ENCODE peak calls at places on chromosomes 5 and 9, in four cellular contexts. One of them, this sample, is unnamed.

GRCh38 chr5:170277953-170278352 is 19.6 kb downstream of the LCP2 start:
- DNase-seq in stomach: no peak
- DNase-seq in choroid plexus epithelial cell: no peak
- DNase-seq in brain microvascular endothelial cell: no peak
- DNase-seq in this sample: no peak

GRCh38 chr5:180645609-180646204 is 3.7 kb downstream of the FLT4 start:
- DNase-seq in stomach: no peak
- DNase-seq in choroid plexus epithelial cell: no peak
- DNase-seq in brain microvascular endothelial cell: no peak
- DNase-seq in this sample: no peak

GRCh38 chr5:27876071-27876470 is 837.7 kb upstream of the CDH9 start:
- DNase-seq in stomach: no peak
- DNase-seq in choroid plexus epithelial cell: peak; percentile 28
- DNase-seq in brain microvascular endothelial cell: no peak
- DNase-seq in this sample: peak; percentile 37

GRCh38 chr5:40616791-40617190 is 62.9 kb upstream of the PTGER4 start:
- DNase-seq in stomach: no peak
- DNase-seq in choroid plexus epithelial cell: no peak
- DNase-seq in brain microvascular endothelial cell: no peak
- DNase-seq in this sample: no peak

GRCh38 chr5:32261198-32261597 is 51.5 kb downstream of the MTMR12 start:
- DNase-seq in stomach: no peak
- DNase-seq in choroid plexus epithelial cell: peak; percentile 17
- DNase-seq in brain microvascular endothelial cell: no peak
- DNase-seq in this sample: no peak

GRCh38 chr9:97985058-97985861 is 2.1 kb downstream of the ANP32B start:
- DNase-seq in stomach: peak; percentile 32
- DNase-seq in choroid plexus epithelial cell: peak; percentile 27
- DNase-seq in brain microvascular endothelial cell: no peak
- DNase-seq in this sample: peak; percentile 23

GRCh38 chr9:124426361-124426760 is 11.1 kb upstream of the PSMB7 start:
- DNase-seq in stomach: no peak
- DNase-seq in choroid plexus epithelial cell: no peak
- DNase-seq in brain microvascular endothelial cell: no peak
- DNase-seq in this sample: no peak

GRCh38 chr5:113226337-113226736 is 208.5 kb downstream of the TSSK1B start:
- DNase-seq in stomach: no peak
- DNase-seq in choroid plexus epithelial cell: no peak
- DNase-seq in brain microvascular endothelial cell: no peak
- DNase-seq in this sample: no peak

GRCh38 chr9:112050544-112051475 is 124.3 kb downstream of the SUSD1 start:
- DNase-seq in stomach: peak; percentile 57
- DNase-seq in choroid plexus epithelial cell: peak; percentile 85
- DNase-seq in brain microvascular endothelial cell: peak; percentile 89
- DNase-seq in this sample: peak; percentile 95

GRCh38 chr9:26292943-26293342 is 599.7 kb downstream of the CAAP1 start:
- DNase-seq in stomach: no peak
- DNase-seq in choroid plexus epithelial cell: peak; percentile 31
- DNase-seq in brain microvascular endothelial cell: peak; percentile 70
- DNase-seq in this sample: peak; percentile 74

GRCh38 chr9:98899399-98900056 is 44.2 kb upstream of the COL15A1 start:
- DNase-seq in stomach: no peak
- DNase-seq in choroid plexus epithelial cell: peak; percentile 93
- DNase-seq in brain microvascular endothelial cell: peak; percentile 84
- DNase-seq in this sample: peak; percentile 79

GRCh38 chr5:14216372-14216771 is 73.2 kb downstream of the TRIO start:
- DNase-seq in stomach: no peak
- DNase-seq in choroid plexus epithelial cell: peak; percentile 57
- DNase-seq in brain microvascular endothelial cell: no peak
- DNase-seq in this sample: peak; percentile 39

GRCh38 chr5:177427211-177427822 is 841 bp downstream of the GRK6 start:
- DNase-seq in stomach: no peak
- DNase-seq in choroid plexus epithelial cell: peak; percentile 28
- DNase-seq in brain microvascular endothelial cell: no peak
- DNase-seq in this sample: no peak

GRCh38 chr5:177220576-177220975 is 82.9 kb downstream of the RAB24 start:
- DNase-seq in stomach: no peak
- DNase-seq in choroid plexus epithelial cell: no peak
- DNase-seq in brain microvascular endothelial cell: no peak
- DNase-seq in this sample: no peak

GRCh38 chr5:36535390-36535789 is 71.0 kb upstream of the SLC1A3 start:
- DNase-seq in stomach: no peak
- DNase-seq in choroid plexus epithelial cell: no peak
- DNase-seq in brain microvascular endothelial cell: no peak
- DNase-seq in this sample: no peak

GRCh38 chr9:131627326-131627845 is 82.1 kb downstream of the PRRT1B start:
- DNase-seq in stomach: no peak
- DNase-seq in choroid plexus epithelial cell: peak; percentile 66
- DNase-seq in brain microvascular endothelial cell: peak; percentile 58
- DNase-seq in this sample: peak; percentile 77

GRCh38 chr5:132301341-132302274 is 7.4 kb downstream of the SLC22A4 start:
- DNase-seq in stomach: peak; percentile 46
- DNase-seq in choroid plexus epithelial cell: no peak
- DNase-seq in brain microvascular endothelial cell: no peak
- DNase-seq in this sample: no peak

GRCh38 chr5:54514269-54514668 is 3.3 kb upstream of the SNX18 start:
- DNase-seq in stomach: no peak
- DNase-seq in choroid plexus epithelial cell: no peak
- DNase-seq in brain microvascular endothelial cell: no peak
- DNase-seq in this sample: no peak

GRCh38 chr9:94865599-94866456 is 139.3 kb downstream of the AOPEP start:
- DNase-seq in stomach: peak; percentile 37
- DNase-seq in choroid plexus epithelial cell: peak; percentile 72
- DNase-seq in brain microvascular endothelial cell: no peak
- DNase-seq in this sample: peak; percentile 61

GRCh38 chr9:13351768-13352386 is 72.4 kb upstream of the MPDZ start:
- DNase-seq in stomach: no peak
- DNase-seq in choroid plexus epithelial cell: peak; percentile 84
- DNase-seq in brain microvascular endothelial cell: peak; percentile 23
- DNase-seq in this sample: peak; percentile 73

GRCh38 chr5:1322036-1322903 is 22.6 kb downstream of the CLPTM1L start:
- DNase-seq in stomach: no peak
- DNase-seq in choroid plexus epithelial cell: no peak
- DNase-seq in brain microvascular endothelial cell: no peak
- DNase-seq in this sample: no peak

GRCh38 chr5:43704243-43704642 is 101.3 kb downstream of the NNT start:
- DNase-seq in stomach: no peak
- DNase-seq in choroid plexus epithelial cell: no peak
- DNase-seq in brain microvascular endothelial cell: no peak
- DNase-seq in this sample: no peak

GRCh38 chr9:112043423-112043822 is 131.7 kb downstream of the SUSD1 start:
- DNase-seq in stomach: no peak
- DNase-seq in choroid plexus epithelial cell: no peak
- DNase-seq in brain microvascular endothelial cell: no peak
- DNase-seq in this sample: peak; percentile 65

GRCh38 chr9:86749530-86750275 is 197.6 kb downstream of the GAS1 start:
- DNase-seq in stomach: no peak
- DNase-seq in choroid plexus epithelial cell: peak; percentile 92
- DNase-seq in brain microvascular endothelial cell: peak; percentile 79
- DNase-seq in this sample: peak; percentile 46

GRCh38 chr5:159773062-159773924 is 143.0 kb upstream of the ADRA1B start:
- DNase-seq in stomach: peak; percentile 77
- DNase-seq in choroid plexus epithelial cell: peak; percentile 90
- DNase-seq in brain microvascular endothelial cell: peak; percentile 90
- DNase-seq in this sample: peak; percentile 95

GRCh38 chr5:174376056-174376455 is 330.6 kb downstream of the NSG2 start:
- DNase-seq in stomach: no peak
- DNase-seq in choroid plexus epithelial cell: no peak
- DNase-seq in brain microvascular endothelial cell: no peak
- DNase-seq in this sample: no peak

GRCh38 chr9:111952559-111952958 is 55.9 kb downstream of the UGCG start:
- DNase-seq in stomach: no peak
- DNase-seq in choroid plexus epithelial cell: peak; percentile 80
- DNase-seq in brain microvascular endothelial cell: peak; percentile 84
- DNase-seq in this sample: peak; percentile 76

GRCh38 chr9:126756876-126757415 is 47.9 kb upstream of the ZBTB43 start:
- DNase-seq in stomach: no peak
- DNase-seq in choroid plexus epithelial cell: no peak
- DNase-seq in brain microvascular endothelial cell: no peak
- DNase-seq in this sample: no peak

GRCh38 chr9:89640391-89640790 is 35.6 kb downstream of the GADD45G start:
- DNase-seq in stomach: no peak
- DNase-seq in choroid plexus epithelial cell: no peak
- DNase-seq in brain microvascular endothelial cell: no peak
- DNase-seq in this sample: no peak

GRCh38 chr9:130662099-130662926 is 2.1 kb upstream of the PRDM12 start:
- DNase-seq in stomach: no peak
- DNase-seq in choroid plexus epithelial cell: no peak
- DNase-seq in brain microvascular endothelial cell: no peak
- DNase-seq in this sample: no peak

GRCh38 chr5:128038641-128039040 is 44.9 kb upstream of the SLC12A2 start:
- DNase-seq in stomach: no peak
- DNase-seq in choroid plexus epithelial cell: peak; percentile 79
- DNase-seq in brain microvascular endothelial cell: peak; percentile 33
- DNase-seq in this sample: peak; percentile 53

GRCh38 chr5:11383506-11384095 is 520.6 kb downstream of the CTNND2 start:
- DNase-seq in stomach: no peak
- DNase-seq in choroid plexus epithelial cell: no peak
- DNase-seq in brain microvascular endothelial cell: no peak
- DNase-seq in this sample: no peak

GRCh38 chr5:83072946-83073345 is 4.2 kb downstream of the TMEM167A start:
- DNase-seq in stomach: no peak
- DNase-seq in choroid plexus epithelial cell: no peak
- DNase-seq in brain microvascular endothelial cell: no peak
- DNase-seq in this sample: no peak

GRCh38 chr5:33072296-33072695 is 361.2 kb downstream of the NPR3 start:
- DNase-seq in stomach: no peak
- DNase-seq in choroid plexus epithelial cell: no peak
- DNase-seq in brain microvascular endothelial cell: no peak
- DNase-seq in this sample: no peak

GRCh38 chr5:83921794-83922193 is 201.1 kb upstream of the HAPLN1 start:
- DNase-seq in stomach: no peak
- DNase-seq in choroid plexus epithelial cell: no peak
- DNase-seq in brain microvascular endothelial cell: no peak
- DNase-seq in this sample: no peak

DNA sequence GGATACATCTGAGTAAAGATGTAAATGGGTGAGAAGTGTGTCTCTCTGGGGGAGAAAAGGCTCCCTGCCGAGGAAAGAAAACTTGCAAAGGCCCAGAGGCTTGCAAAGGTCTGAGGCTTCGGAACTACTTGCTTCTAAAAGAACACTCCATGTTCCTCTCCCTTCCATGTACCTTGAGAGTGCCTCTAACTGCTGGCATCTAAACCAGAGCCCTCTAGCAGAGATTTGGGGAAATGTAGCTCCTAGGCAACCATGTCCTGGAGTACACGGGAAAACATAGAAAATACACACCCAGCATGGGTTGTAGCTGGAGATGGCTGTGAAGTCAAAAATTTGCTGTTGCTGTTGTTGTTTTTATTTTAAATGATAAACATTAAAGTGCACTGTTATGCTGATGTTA is 151.6 kb downstream of the SYK start:
- DNase-seq in stomach: no peak
- DNase-seq in choroid plexus epithelial cell: no peak
- DNase-seq in brain microvascular endothelial cell: no peak
- DNase-seq in this sample: no peak
- TF ChIP-seq CTCF in stomach: no peak
- TF ChIP-seq CTCF in choroid plexus epithelial cell: no peak
- TF ChIP-seq CTCF in brain microvascular endothelial cell: no peak
- TF ChIP-seq CTCF in this sample: no peak

GRCh38 chr9:33787839-33788238 is 7.5 kb upstream of the PRSS3 start:
- DNase-seq in stomach: no peak
- DNase-seq in choroid plexus epithelial cell: no peak
- DNase-seq in brain microvascular endothelial cell: no peak
- DNase-seq in this sample: no peak
- TF ChIP-seq CTCF in stomach: no peak
- TF ChIP-seq CTCF in choroid plexus epithelial cell: no peak
- TF ChIP-seq CTCF in brain microvascular endothelial cell: peak; percentile 7
- TF ChIP-seq CTCF in this sample: no peak

DNA sequence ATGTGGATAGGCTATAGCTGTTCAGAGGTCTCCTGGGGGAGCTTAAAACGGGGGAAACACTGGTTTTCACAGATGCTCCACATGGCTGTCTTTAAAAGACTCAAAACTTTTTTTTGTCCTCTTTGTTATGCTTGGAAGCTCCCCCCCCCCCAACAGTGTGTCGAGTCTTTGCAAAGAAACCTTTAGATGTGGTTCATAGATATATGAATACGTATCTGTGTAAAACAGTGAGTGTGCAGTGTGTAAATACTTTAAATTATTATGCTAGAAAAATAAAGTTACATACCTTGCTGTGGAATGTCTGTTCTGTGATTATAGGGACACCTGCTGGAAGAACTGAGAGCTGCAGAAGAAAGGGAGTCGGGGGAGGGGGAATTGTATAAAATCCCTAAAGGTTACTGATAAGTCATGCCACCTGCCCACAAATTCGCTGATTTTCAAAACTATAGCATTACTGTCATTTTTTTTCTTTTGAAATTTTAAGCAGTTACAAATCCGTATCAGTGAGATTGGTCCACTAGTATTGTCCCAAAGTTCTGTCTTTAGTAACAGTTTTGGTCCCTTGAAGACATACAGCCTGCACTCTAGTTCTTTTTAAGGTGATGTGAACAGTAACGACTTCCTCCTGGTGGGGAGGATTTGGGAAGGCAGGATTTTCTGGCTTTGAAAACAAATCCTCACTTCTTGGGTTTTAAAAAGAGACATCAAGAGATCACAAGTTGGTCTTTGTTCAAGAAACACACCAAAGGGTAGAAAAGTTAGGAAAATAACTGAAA is 22.9 kb downstream of the RGMB start:
- DNase-seq in stomach: no peak
- DNase-seq in choroid plexus epithelial cell: peak; percentile 77
- DNase-seq in brain microvascular endothelial cell: peak; percentile 69
- DNase-seq in this sample: peak; percentile 81
- TF ChIP-seq CTCF in stomach: peak; percentile 60
- TF ChIP-seq CTCF in choroid plexus epithelial cell: peak; percentile 82
- TF ChIP-seq CTCF in brain microvascular endothelial cell: peak; percentile 80
- TF ChIP-seq CTCF in this sample: peak; percentile 82

DNA sequence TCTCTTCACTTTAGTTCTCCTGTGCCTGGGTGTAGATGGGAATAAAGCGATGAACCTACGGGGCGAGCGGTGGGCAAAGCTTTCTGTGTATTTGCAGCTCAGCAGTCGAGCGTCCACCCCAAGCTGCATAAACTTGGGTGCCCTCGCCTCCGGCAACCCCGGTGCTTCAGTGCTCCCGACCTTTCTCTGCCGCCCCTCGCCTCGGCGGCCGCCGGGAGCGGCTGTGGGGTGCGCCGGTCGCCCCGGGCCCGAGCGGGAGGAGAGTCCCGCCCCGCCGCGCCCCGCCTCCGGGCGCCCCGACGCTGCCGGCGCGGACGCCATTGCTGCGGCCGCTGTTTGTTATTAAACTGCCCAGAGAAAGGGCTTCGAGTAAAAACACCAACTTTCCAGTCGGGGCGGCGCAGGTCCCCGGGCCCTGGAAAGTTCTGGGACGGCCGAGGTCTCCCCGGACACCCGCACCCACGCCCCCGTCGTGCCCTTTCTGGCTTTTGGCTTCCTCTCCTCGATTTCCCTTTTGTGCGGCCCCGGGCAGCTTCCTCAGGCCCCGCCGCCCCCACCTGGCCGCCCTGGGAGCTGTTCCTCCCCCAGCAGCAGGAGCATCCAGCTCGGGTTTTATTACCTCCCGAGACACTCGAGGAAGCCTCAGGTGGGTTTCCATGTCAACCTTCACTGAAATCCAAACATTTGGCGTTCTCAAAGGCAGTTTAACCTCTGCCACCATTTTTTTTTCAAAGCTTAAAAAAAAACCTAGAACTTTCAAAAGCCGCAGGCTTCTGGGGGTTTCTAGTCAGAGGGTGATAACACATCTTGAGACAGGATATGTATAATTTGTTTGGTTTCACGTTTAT is 334.3 kb downstream of the CWC27 start:
- DNase-seq in stomach: peak; percentile 56
- DNase-seq in choroid plexus epithelial cell: peak; percentile 85
- DNase-seq in brain microvascular endothelial cell: no peak
- DNase-seq in this sample: peak; percentile 74
- TF ChIP-seq CTCF in stomach: peak; percentile 13
- TF ChIP-seq CTCF in choroid plexus epithelial cell: peak; percentile 36
- TF ChIP-seq CTCF in brain microvascular endothelial cell: peak; percentile 42
- TF ChIP-seq CTCF in this sample: peak; percentile 23